ENCODE peak calls at places on chromosome 17, in eight cellular contexts. H, V, U, O, N, M, R and Q are unnamed samples.

GRCh38 chr17:45688353-45688752 is 95.8 kb upstream of the CRHR1 start:
- DNase-seq in H (no peak), V (no peak), U (no peak), O (no peak), N (no peak), M (no peak), R (no peak), Q (no peak)

GRCh38 chr17:79904865-79905264 is 65.6 kb upstream of the CBX4 start:
- DNase-seq in H (no peak), V (no peak), U (no peak), O (no peak), N (no peak), M (no peak), R (no peak), Q (no peak)

GRCh38 chr17:78498848-78499247 is 78.3 kb downstream of the DNAH17 start:
- DNase-seq in H (no peak), V (no peak), U (no peak), O (no peak), N (no peak), M (no peak), R (no peak), Q (no peak)

GRCh38 chr17:15122857-15123256 is 142.3 kb downstream of the PMP22 start:
- DNase-seq in H (no peak), V (no peak), U (no peak), O (no peak), N (no peak), M (no peak), R (no peak), Q (no peak)

GRCh38 chr17:67323445-67323844 is 42.9 kb downstream of the PSMD12 start:
- DNase-seq in H (no peak), V (no peak), U (no peak), O (no peak), N (no peak), M (no peak), R (no peak), Q (no peak)

GRCh38 chr17:78072961-78073360 is 55.6 kb downstream of the TMC6 start:
- DNase-seq in H (no peak), V (no peak), U (no peak), O (no peak), N (no peak), M (no peak), R (no peak), Q (no peak)

GRCh38 chr17:1299729-1300579 is 20.5 kb downstream of the TRARG1 start:
- DNase-seq in H (no peak), V (no peak), U (no peak), O (peak), N (no peak), M (no peak), R (peak), Q (no peak)

GRCh38 chr17:48596000-48596734 is 2.6 kb upstream of the HOXB5 start:
- DNase-seq in H (no peak), V (no peak), U (no peak), O (no peak), N (no peak), M (no peak), R (no peak), Q (no peak)

GRCh38 chr17:13031718-13032350 is 14.0 kb upstream of the ELAC2 start:
- DNase-seq in H (peak), V (peak), U (peak), O (peak), N (peak), M (peak), R (peak), Q (peak)

GRCh38 chr17:39867891-39868553 is at the start of gene ZPBP2:
- DNase-seq in H (no peak), V (no peak), U (no peak), O (no peak), N (no peak), M (no peak), R (no peak), Q (peak)

GRCh38 chr17:14337596-14338079 is 36.8 kb downstream of the HS3ST3B1 start:
- DNase-seq in H (no peak), V (no peak), U (no peak), O (no peak), N (no peak), M (peak), R (no peak), Q (peak)

GRCh38 chr17:40562841-40563370 is 2.4 kb downstream of the CCR7 start:
- DNase-seq in H (no peak), V (no peak), U (no peak), O (no peak), N (no peak), M (no peak), R (no peak), Q (no peak)

GRCh38 chr17:74446551-74447500 is 14.9 kb downstream of the GPRC5C start:
- DNase-seq in H (no peak), V (no peak), U (peak), O (peak), N (no peak), M (no peak), R (peak), Q (peak)
- TF ChIP-seq CTCF in H (no peak), V (no peak), U (no peak), O (no peak), N (no peak), M (peak), R (no peak), Q (no peak)

DNA sequence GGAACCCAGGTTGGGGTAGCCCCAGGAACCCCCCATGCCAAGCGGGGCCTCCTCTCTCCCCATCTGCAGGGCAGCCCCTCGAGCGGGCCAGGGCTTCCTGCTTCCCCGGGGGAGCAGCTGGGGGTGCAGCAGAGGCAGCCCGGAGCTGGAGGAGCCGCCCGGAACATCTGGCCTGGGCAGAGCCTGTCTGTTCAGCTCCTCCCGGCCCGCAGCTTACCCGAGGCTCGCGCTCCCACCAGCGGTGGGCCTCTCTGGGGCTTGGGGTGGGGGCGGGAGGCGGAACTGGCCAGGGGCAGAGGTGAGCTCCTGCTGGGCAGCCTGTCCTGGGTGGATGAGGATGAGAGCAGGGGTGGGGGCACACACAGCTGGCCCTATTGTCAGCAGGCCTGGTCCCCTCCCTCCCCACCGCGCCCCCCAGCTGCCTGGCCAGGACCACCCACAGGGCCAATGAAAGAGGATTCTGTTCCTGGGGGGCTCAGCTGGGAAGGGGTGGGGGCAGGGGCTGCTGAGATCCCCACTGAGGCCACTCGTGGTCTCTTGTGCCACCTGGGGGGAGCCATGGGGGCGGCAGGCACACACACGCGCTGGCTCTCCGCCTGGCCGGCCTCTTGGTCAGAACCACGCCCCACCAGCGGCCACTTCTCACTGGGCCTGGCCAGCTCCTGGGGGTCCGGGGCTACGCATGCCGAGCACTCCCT is 34.7 kb downstream of the BAHCC1 start:
- DNase-seq in H (no peak), V (no peak), U (no peak), O (no peak), N (peak), M (no peak), R (peak), Q (no peak)
- TF ChIP-seq CTCF in H (no peak), V (no peak), U (no peak), O (peak), N (no peak), M (no peak), R (peak), Q (peak)

GRCh38 chr17:61314368-61315078 is 85.1 kb upstream of the TBX2 start:
- DNase-seq in H (peak), V (no peak), U (peak), O (peak), N (no peak), M (no peak), R (peak), Q (no peak)
- TF ChIP-seq CTCF in H (no peak), V (no peak), U (no peak), O (peak), N (no peak), M (no peak), R (peak), Q (no peak)

DNA sequence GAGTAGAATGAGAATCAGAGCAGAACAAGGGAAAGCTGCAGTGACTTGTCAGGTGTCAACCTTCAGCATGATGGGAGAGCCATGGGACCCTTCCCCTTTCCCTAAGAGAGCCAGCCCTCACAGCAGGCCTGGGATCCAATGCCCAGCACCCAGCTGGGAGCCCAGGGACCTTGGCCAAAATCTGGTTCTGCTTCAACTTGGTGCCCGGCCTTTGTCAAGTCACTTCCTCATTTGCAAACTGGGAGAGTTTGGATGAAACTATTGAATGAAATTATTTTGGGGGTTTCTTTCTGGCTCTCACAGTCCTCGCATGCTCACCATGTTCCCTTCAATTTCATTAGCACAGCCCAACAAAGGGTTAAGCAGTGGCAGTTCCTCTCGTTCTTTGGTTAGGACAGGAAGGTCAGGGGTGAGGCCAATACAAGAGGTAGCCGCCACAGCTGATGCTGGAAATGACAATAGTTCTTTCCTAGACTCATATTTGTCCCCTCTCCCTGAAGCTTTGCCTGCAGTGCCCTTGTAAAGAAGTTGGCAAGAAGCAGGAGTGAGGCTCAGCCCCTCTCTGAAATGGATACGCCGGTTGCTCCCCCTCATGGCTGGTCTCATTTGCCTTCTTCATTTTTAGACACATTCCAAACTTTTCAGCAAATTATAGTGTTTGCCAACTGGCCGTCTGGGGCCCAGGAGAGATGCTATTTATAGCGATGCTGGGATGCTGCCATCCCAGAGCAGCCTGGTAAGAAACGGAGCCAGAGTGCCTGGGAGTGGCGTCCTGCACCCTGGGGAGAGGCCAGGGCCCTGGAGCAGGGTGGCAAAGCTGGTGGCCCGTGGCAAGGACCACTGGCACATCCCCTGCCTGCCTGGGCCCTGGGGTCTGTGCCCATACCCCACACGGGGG is 34.5 kb upstream of the MEOX1 start:
- DNase-seq in H (no peak), V (no peak), U (no peak), O (peak), N (no peak), M (no peak), R (peak), Q (no peak)
- TF ChIP-seq CTCF in H (no peak), V (no peak), U (no peak), O (no peak), N (no peak), M (no peak), R (no peak), Q (no peak)

DNA sequence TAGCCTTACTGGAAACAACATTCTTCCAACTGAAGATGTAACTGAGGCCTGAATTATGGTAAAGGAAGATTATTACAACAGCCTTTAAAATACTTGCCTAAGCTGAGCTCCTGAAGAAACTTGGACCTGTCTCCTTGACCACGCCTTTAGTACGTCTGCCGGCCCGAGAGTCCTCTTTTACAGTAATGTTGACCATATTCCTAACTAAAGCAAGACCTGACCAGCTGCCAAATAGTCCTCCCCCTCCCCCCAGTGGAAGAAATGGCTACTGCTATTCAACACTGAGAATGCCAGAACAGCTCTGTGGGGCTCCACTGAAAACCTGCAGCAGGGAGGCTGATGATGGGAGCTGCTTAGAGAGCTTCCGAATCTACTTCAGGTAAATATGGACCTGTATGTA is 12.6 kb upstream of the FOXJ1 start:
- DNase-seq in H (no peak), V (no peak), U (no peak), O (no peak), N (peak), M (no peak), R (no peak), Q (no peak)
- TF ChIP-seq CTCF in H (no peak), V (peak), U (peak), O (no peak), N (peak), M (no peak), R (no peak), Q (no peak)

DNA sequence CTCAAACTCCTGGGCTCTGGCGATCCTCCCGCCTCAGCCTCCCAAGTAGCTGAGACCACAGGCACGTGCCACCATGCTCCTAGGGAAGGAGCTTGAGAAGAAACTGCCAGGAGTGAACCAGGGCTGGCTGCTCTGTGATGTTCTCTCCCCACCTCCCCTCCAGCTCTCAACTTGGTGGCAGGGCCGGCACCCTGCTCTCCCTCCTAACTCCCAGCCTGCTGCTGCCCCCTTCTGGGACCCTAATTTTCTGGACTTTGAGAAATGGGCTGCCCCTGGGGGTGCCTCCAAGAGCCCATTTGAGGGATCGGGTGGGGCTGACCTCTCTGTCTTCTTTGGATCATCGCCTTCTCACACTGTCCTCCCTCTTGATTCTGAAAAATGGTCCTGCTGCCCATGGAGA is 14.9 kb upstream of the STAT3 start:
- DNase-seq in H (no peak), V (no peak), U (no peak), O (no peak), N (peak), M (peak), R (no peak), Q (peak)
- TF ChIP-seq CTCF in H (no peak), V (peak), U (no peak), O (peak), N (peak), M (peak), R (peak), Q (peak)

GRCh38 chr17:58121925-58122324 is 26.3 kb upstream of the OR4D1 start:
- DNase-seq in H (peak), V (no peak), U (peak), O (no peak), N (peak), M (no peak), R (no peak), Q (peak)
- TF ChIP-seq CTCF in H (peak), V (peak), U (peak), O (peak), N (peak), M (peak), R (peak), Q (peak)

DNA sequence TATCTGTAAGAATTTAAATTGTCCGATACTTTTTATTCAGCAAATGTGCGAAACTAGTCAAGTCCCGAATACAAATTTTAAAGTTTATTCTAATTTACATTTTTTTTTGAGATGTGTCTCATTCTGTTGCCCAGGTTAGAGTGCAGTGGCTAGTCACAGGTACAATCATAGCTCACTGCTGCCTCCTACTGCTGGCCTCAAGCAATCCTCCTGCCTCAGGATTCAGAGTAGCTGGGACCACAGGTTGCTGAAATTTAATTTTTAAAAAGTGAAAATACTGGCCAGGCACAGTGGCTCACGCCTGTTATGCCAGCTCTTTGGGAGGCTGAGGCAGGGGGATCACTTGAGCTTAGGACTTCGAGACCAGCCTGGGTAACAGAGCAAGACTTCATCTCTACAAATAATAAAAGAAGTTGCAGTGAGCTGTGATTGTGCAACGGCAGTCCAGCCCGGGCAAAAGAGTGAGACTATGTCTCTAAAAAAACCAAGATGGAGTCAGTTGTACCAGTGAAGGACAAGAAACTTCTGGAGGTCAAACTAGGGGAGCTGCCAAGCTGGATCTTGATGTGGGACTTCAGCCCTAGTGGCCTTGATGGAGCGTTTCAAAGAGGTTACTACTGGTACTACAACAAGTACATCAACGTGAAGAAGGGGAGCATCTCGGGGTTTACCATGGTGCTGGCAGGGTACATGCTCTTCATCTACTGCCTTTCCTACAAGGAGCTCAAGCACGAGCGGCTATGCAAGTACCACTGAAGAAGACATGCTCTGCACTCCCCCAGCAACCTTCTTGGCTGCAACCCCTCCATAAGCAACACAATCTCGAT is 5.6 kb downstream of the POLG2 start:
- DNase-seq in H (no peak), V (no peak), U (peak), O (peak), N (peak), M (no peak), R (no peak), Q (no peak)
- TF ChIP-seq CTCF in H (peak), V (peak), U (peak), O (peak), N (peak), M (peak), R (peak), Q (peak)

DNA sequence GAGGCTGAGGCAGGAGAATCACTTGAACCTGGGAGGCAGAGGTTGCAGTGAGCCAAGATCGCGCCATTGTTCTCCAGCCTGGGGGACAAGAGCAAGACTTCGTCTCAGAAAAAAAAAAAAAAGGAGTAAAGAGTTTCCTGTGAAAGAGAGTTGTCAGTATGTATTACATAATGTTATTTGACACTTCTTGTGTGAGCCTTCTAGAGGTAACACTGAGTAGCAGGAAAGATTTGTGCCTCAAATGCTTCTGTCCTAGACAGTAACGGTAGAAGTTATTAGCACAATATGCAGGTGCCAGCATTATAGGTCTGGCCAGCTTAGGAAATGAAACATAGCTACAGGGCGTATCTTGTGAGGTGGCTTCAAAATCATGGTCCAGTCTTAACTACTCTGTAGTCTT is 6.2 kb downstream of the RPS6KB1 start:
- DNase-seq in H (peak), V (no peak), U (peak), O (no peak), N (no peak), M (no peak), R (no peak), Q (no peak)
- TF ChIP-seq CTCF in H (peak), V (no peak), U (peak), O (peak), N (no peak), M (no peak), R (peak), Q (no peak)

GRCh38 chr17:31449746-31450145 is 58.3 kb downstream of the RAB11FIP4 start:
- DNase-seq in H (no peak), V (no peak), U (no peak), O (no peak), N (no peak), M (no peak), R (no peak), Q (no peak)

GRCh38 chr17:31443386-31443785 is 51.9 kb downstream of the RAB11FIP4 start:
- DNase-seq in H (no peak), V (no peak), U (no peak), O (no peak), N (no peak), M (no peak), R (no peak), Q (no peak)

GRCh38 chr17:31444026-31444425 is 52.6 kb downstream of the RAB11FIP4 start:
- DNase-seq in H (no peak), V (no peak), U (no peak), O (no peak), N (no peak), M (no peak), R (no peak), Q (no peak)

GRCh38 chr17:31448467-31449077 is 57.1 kb downstream of the RAB11FIP4 start:
- DNase-seq in H (no peak), V (no peak), U (no peak), O (no peak), N (no peak), M (no peak), R (no peak), Q (no peak)

DNA sequence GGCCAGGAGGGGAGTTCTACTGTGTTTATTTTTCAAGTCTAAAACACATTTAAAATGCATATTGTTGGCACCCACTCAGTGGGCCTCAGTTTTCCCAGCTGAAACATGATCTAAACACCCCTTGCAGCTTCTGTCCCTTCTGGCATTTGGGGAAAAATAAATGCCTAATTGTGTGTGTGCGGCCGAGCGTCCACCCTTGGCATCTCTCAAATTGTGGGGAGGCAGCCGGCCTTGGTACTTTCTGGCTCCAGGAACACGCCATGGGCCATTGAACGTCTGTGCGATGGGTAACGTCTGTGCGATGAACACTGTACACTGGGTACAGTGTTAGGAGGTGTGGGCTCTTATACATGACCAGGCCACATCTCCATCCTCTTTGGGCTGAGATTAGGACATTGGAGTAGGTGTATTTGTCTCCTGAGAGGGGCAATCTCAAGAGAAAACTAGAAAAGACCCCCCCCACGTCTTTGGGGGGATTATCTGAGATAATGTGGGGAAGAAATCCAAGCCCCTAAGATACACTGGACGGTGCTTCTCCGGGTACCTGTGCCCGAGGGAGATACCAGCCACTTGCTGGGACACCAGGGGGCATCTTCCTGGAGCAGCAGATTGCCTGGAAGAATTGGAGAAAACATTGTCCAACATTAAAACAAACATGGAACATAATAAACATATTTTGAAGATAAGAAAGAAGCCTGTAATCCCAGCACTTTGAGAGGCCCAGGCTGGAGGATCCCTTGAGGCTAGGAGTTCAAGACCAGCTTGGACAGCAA is 54.9 kb downstream of the RAB11FIP4 start:
- DNase-seq in H (no peak), V (no peak), U (no peak), O (no peak), N (no peak), M (no peak), R (no peak), Q (no peak)
- TF ChIP-seq CTCF in H (no peak), V (no peak), U (peak), O (no peak), N (no peak), M (no peak), R (peak), Q (no peak)